ENCODE peak calls at places on chromosome 7, in eight cellular contexts. E, F, J, L, M, T, C and Q are unnamed samples.
A peak's percentile ranks its signal among the peaks of the same experiment; 100 is the strongest.

GRCh38 chr7:156618791-156619367 is 21.7 kb upstream of the RNF32 start:
- DNase-seq in E (no peak), C (no peak), J (no peak), F (no peak), L (no peak), M (no peak), T (no peak), Q (no peak)

GRCh38 chr7:101550641-101551531 is 78.2 kb downstream of the MYL10 start:
- DNase-seq in M (no peak), E (peak; percentile 13), T (peak; percentile 29), J (peak; percentile 9), L (no peak), F (no peak), C (no peak), Q (no peak)

GRCh38 chr7:119685906-119686305 is 587.1 kb upstream of the KCND2 start:
- DNase-seq in J (no peak), M (no peak), C (no peak), F (no peak), L (no peak), T (no peak), E (no peak), Q (no peak)

GRCh38 chr7:77351539-77352004 is 64.6 kb downstream of the GSAP start:
- DNase-seq in F (peak; percentile 28), L (no peak), E (peak; percentile 32), J (no peak), T (peak; percentile 39), M (peak; percentile 85), C (no peak), Q (peak; percentile 28)

GRCh38 chr7:151411551-151411950 is 1.7 kb upstream of the WDR86 start:
- DNase-seq in J (no peak), T (no peak), M (no peak), L (no peak), F (no peak), E (no peak), C (no peak), Q (no peak)

GRCh38 chr7:77827999-77828398 is 29.4 kb downstream of the PHTF2 start:
- DNase-seq in E (no peak), C (no peak), L (no peak), T (no peak), J (no peak), M (no peak), F (no peak), Q (no peak)

GRCh38 chr7:86643478-86644281 is at the start of gene GRM3:
- DNase-seq in E (peak; percentile 29), T (peak; percentile 79), L (peak; percentile 68), M (no peak), J (peak; percentile 30), C (no peak), F (no peak), Q (peak; percentile 24)

GRCh38 chr7:156693627-156694026 is 53.1 kb downstream of the RNF32 start:
- DNase-seq in M (no peak), L (no peak), T (no peak), J (no peak), E (no peak), F (no peak), C (no peak), Q (no peak)

GRCh38 chr7:152117356-152117755 is 91.9 kb downstream of the GALNT11 start:
- DNase-seq in F (no peak), J (no peak), C (no peak), E (no peak), L (no peak), M (no peak), T (no peak), Q (no peak)

GRCh38 chr7:150994141-150994837 is 3.5 kb downstream of the NOS3 start:
- DNase-seq in M (no peak), L (no peak), C (no peak), E (peak; percentile 88), T (peak; percentile 90), J (no peak), F (peak; percentile 82), Q (peak; percentile 73)

GRCh38 chr7:34108150-34108549 is 202.8 kb downstream of the BMPER start:
- DNase-seq in T (peak; percentile 66), J (no peak), L (no peak), F (no peak), E (no peak), M (no peak), C (peak; percentile 72), Q (no peak)

GRCh38 chr7:11524476-11525398 is 307.3 kb downstream of the THSD7A start:
- DNase-seq in C (no peak), L (no peak), E (no peak), M (no peak), F (no peak), J (no peak), T (no peak), Q (no peak)

GRCh38 chr7:106575138-106575823 is 85.7 kb downstream of the CCDC71L start:
- DNase-seq in M (no peak), T (no peak), E (no peak), C (no peak), J (no peak), L (no peak), F (no peak), Q (no peak)

GRCh38 chr7:134431805-134432204 is 27.1 kb downstream of the AKR1B1 start:
- DNase-seq in J (no peak), C (no peak), T (peak; percentile 67), L (no peak), E (no peak), F (no peak), M (no peak), Q (no peak)

GRCh38 chr7:42666994-42667393 is 244.9 kb downstream of the C7orf25 start:
- DNase-seq in T (no peak), E (no peak), C (no peak), L (no peak), F (no peak), M (no peak), J (no peak), Q (no peak)

GRCh38 chr7:42662862-42663261 is 249.0 kb downstream of the C7orf25 start:
- DNase-seq in J (no peak), E (no peak), T (no peak), F (no peak), L (no peak), M (no peak), C (no peak), Q (no peak)

GRCh38 chr7:42661312-42661711 is 250.6 kb downstream of the C7orf25 start:
- DNase-seq in M (no peak), T (no peak), L (no peak), C (peak; percentile 64), E (no peak), F (no peak), J (no peak), Q (no peak)
- H3K27ac ChIP-seq in M (no peak overlapping the region), T (no peak overlapping the region), L (no peak overlapping the region), C (no peak overlapping the region), E (no peak overlapping the region), F (no peak overlapping the region), J (no peak overlapping the region), Q (no peak overlapping the region)

GRCh38 chr7:2873146-2873545 is 29.0 kb upstream of the GNA12 start:
- DNase-seq in E (peak; percentile 66), L (no peak), C (no peak), M (no peak), J (no peak), F (no peak), T (no peak), Q (peak; percentile 36)

GRCh38 chr7:2879354-2879753 is 35.2 kb upstream of the GNA12 start:
- DNase-seq in M (no peak), F (no peak), C (no peak), J (no peak), E (no peak), T (no peak), L (no peak), Q (no peak)

GRCh38 chr7:2873686-2874551 is 29.8 kb upstream of the GNA12 start:
- DNase-seq in L (no peak), M (no peak), E (no peak), F (no peak), J (no peak), T (no peak), C (peak; percentile 89), Q (no peak)

GRCh38 chr7:2878306-2878705 is 34.2 kb upstream of the GNA12 start:
- DNase-seq in C (no peak), F (no peak), L (no peak), J (no peak), E (no peak), T (no peak), M (no peak), Q (no peak)

GRCh38 chr7:2876031-2876862 is 32.1 kb upstream of the GNA12 start:
- DNase-seq in C (peak; percentile 82), J (no peak), F (no peak), M (no peak), T (no peak), L (no peak), E (no peak), Q (no peak)
- H3K27ac ChIP-seq in C (peak overlapping the region; percentile 38), J (no peak overlapping the region), F (no peak overlapping the region), M (no peak overlapping the region), T (no peak overlapping the region), L (no peak overlapping the region), E (no peak overlapping the region), Q (no peak overlapping the region)

DNA sequence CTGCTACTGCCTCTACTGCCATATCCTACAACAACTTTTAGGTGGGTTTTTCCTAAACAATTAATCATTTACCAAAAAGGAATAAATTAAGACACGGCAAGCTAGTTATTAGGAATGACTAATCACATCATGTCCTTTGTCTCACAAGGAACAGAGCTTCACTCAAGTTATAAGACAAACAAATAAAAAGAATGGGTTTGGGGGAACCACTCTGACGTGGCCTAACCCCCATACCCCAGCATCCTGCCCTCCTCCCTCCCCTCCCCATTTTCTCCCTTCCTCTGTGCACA is 43.2 kb downstream of the DOCK4 start:
- DNase-seq in C (no peak), M (no peak), F (no peak), L (no peak), E (no peak), T (no peak), J (no peak), Q (no peak)
- H3K27ac ChIP-seq in C (no peak overlapping the region), M (no peak overlapping the region), F (peak overlapping the region; percentile 56), L (peak overlapping the region; percentile 28), E (no peak overlapping the region), T (no peak overlapping the region), J (no peak overlapping the region), Q (peak overlapping the region; percentile 42)

GRCh38 chr7:1454471-1455065 is 4.7 kb downstream of the MICALL2 start:
- DNase-seq in C (no peak), E (peak; percentile 59), J (no peak), F (peak; percentile 59), M (no peak), L (peak; percentile 46), T (peak; percentile 86), Q (peak; percentile 40)
- H3K27ac ChIP-seq in C (no peak overlapping the region), E (peak overlapping the region; percentile 61), J (no peak overlapping the region), F (peak overlapping the region; percentile 36), M (no peak overlapping the region), L (no peak overlapping the region), T (peak overlapping the region; percentile 6), Q (peak overlapping the region; percentile 81)

DNA sequence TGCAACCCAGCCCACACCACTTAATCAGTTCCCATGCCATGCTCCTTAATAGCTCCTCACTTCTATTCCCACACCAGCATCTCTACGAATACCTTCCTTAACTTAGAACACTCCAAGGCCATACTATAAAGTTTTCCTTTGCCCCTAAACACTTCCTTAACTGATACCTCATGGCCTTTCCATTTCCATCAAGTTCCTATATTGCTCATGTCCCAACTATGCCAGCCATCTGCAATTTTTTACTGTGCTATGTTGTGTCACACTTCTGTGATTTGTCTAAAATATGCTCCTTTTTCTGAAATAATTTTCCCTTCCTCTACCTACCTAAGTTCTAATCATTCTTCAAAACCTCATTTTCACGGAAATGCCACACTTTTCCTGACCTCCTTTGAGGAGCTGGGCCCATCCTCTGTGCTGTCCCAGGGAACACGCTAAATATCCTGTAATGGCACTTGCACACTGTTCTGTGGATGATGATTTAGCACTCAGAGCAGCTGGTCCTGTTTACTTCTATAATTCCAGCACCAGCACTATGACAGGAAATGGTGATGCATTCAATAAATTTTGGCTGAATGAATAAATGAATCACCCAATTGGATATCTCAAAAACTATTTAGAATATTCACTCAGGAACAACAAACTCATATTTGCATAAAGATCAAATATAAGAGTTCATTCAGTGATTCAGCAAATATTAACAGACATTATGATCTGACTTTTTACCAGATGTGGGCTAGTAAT is 266.5 kb upstream of the HGF start:
- DNase-seq in J (no peak), C (peak; percentile 80), E (no peak), M (no peak), L (no peak), F (no peak), T (no peak), Q (no peak)
- H3K27ac ChIP-seq in J (no peak overlapping the region), C (peak overlapping the region; percentile 63), E (no peak overlapping the region), M (no peak overlapping the region), L (no peak overlapping the region), F (no peak overlapping the region), T (no peak overlapping the region), Q (no peak overlapping the region)